ENCODE peak calls at places on chromosomes 13 and 19, in four cellular contexts. R is adrenal gland; U is thoracic aorta; X is CD4-positive, alpha-beta T cell. K is an unnamed sample.

GRCh38 chr13:87887459-87888123 is 216.4 kb downstream of the SLITRK5 start:
- DNase-seq in R (no peak), U (no peak), X (no peak), K (no peak)

GRCh38 chr13:113176292-113176691 is 17.8 kb downstream of the PROZ start:
- DNase-seq in R (no peak), U (no peak), X (no peak), K (no peak)

GRCh38 chr19:41352279-41352608 is 1.5 kb downstream of the TGFB1 start:
- DNase-seq in R (no peak), U (no peak), X (no peak), K (no peak)

GRCh38 chr13:77892491-77892890 is 26.1 kb downstream of the EDNRB start:
- DNase-seq in R (no peak), U (no peak), X (no peak), K (no peak)

GRCh38 chr13:32038353-32038752 is 6.8 kb downstream of the FRY start:
- DNase-seq in R (no peak), U (no peak), X (no peak), K (no peak)

GRCh38 chr13:99034333-99035085 is 56.6 kb upstream of the DOCK9 start:
- DNase-seq in R (no peak), U (no peak), X (no peak), K (no peak)

GRCh38 chr19:30529876-30530275 is 157.7 kb downstream of the ZNF536 start:
- DNase-seq in R (no peak), U (no peak), X (no peak), K (no peak)

GRCh38 chr19:53994811-53995210 is 3.4 kb downstream of the CACNG6 start:
- DNase-seq in R (no peak), U (no peak), X (no peak), K (no peak)

GRCh38 chr13:83702021-83702420 is 180.3 kb downstream of the SLITRK1 start:
- DNase-seq in R (no peak), U (no peak), X (no peak), K (no peak)

GRCh38 chr13:24713022-24713421 is 32.8 kb downstream of the ATP12A start:
- DNase-seq in R (peak; percentile 66), U (no peak), X (no peak), K (no peak)

GRCh38 chr13:35140321-35140720 is 198.3 kb downstream of the NBEA start:
- DNase-seq in R (no peak), U (no peak), X (no peak), K (no peak)

GRCh38 chr19:932647-933552 is 7.1 kb downstream of the ARID3A start:
- DNase-seq in R (peak; percentile 64), U (no peak), X (no peak), K (peak; percentile 72)

GRCh38 chr19:42316223-42317211 is 3.4 kb downstream of the TMEM145 start:
- DNase-seq in R (no peak), U (no peak), X (no peak), K (peak; percentile 83)

GRCh38 chr13:63048648-63049047 is 1633.0 kb upstream of the PCDH20 start:
- DNase-seq in R (no peak), U (no peak), X (no peak), K (no peak)

GRCh38 chr19:53696951-53697350 is 65.2 kb downstream of the DPRX start:
- DNase-seq in R (no peak), U (no peak), X (no peak), K (no peak)

GRCh38 chr13:65631078-65631477 is 1599.1 kb downstream of the PCDH9 start:
- DNase-seq in R (no peak), U (no peak), X (no peak), K (no peak)

GRCh38 chr13:20173121-20173746 is 12.4 kb upstream of the GJA3 start:
- DNase-seq in R (no peak), U (no peak), X (no peak), K (no peak)

GRCh38 chr13:90891329-90891728 is 456.2 kb upstream of the MIR17HG start:
- DNase-seq in R (no peak), U (no peak), X (no peak), K (no peak)

GRCh38 chr19:42594617-42595489 is at the start of gene CEACAM8:
- DNase-seq in R (no peak), U (no peak), X (no peak), K (no peak)

GRCh38 chr19:342801-343421 is 1.7 kb downstream of the MIER2 start:
- DNase-seq in R (peak; percentile 69), U (no peak), X (no peak), K (no peak)

GRCh38 chr13:71874490-71874889 is 7.5 kb upstream of the DACH1 start:
- DNase-seq in R (no peak), U (no peak), X (no peak), K (no peak)

GRCh38 chr13:71875823-71876222 is 8.8 kb upstream of the DACH1 start:
- DNase-seq in R (no peak), U (no peak), X (no peak), K (no peak)

GRCh38 chr13:71871844-71872243 is 4.8 kb upstream of the DACH1 start:
- DNase-seq in R (no peak), U (no peak), X (no peak), K (no peak)

GRCh38 chr13:71871180-71871754 is 4.3 kb upstream of the DACH1 start:
- DNase-seq in R (no peak), U (no peak), X (no peak), K (no peak)

GRCh38 chr13:71873418-71874276 is 6.6 kb upstream of the DACH1 start:
- DNase-seq in R (no peak), U (no peak), X (no peak), K (no peak)
- TF ChIP-seq CTCF in R (no peak), U (no peak), X (no peak), K (no peak)

GRCh38 chr13:49098771-49099512 is 121.2 kb upstream of the MLNR start:
- DNase-seq in R (no peak), U (no peak), X (no peak), K (no peak)
- TF ChIP-seq CTCF in R (peak; percentile 50), U (no peak), X (no peak), K (peak; percentile 56)

GRCh38 chr13:73657821-73658540 is 476.2 kb downstream of the KLF12 start:
- DNase-seq in R (no peak), U (peak; percentile 30), X (no peak), K (no peak)

GRCh38 chr13:73661066-73661465 is 473.1 kb downstream of the KLF12 start:
- DNase-seq in R (no peak), U (no peak), X (no peak), K (no peak)

GRCh38 chr13:73656863-73657262 is 477.3 kb downstream of the KLF12 start:
- DNase-seq in R (no peak), U (no peak), X (no peak), K (no peak)

GRCh38 chr13:73661687-73662425 is 472.3 kb downstream of the KLF12 start:
- DNase-seq in R (no peak), U (no peak), X (no peak), K (no peak)

GRCh38 chr13:73658639-73659038 is 475.6 kb downstream of the KLF12 start:
- DNase-seq in R (no peak), U (no peak), X (no peak), K (no peak)
- TF ChIP-seq CTCF in R (no peak), U (no peak), X (no peak), K (no peak)

GRCh38 chr13:21913010-21913409 is 242.1 kb downstream of the FGF9 start:
- DNase-seq in R (no peak), U (no peak), X (no peak), K (no peak)
- TF ChIP-seq CTCF in R (no peak), U (no peak), X (no peak), K (no peak)

GRCh38 chr19:4740092-4740491 is 16.4 kb upstream of the DPP9 start:
- DNase-seq in R (no peak), U (no peak), X (no peak), K (no peak)
- TF ChIP-seq CTCF in R (no peak), U (no peak), X (no peak), K (no peak)

DNA sequence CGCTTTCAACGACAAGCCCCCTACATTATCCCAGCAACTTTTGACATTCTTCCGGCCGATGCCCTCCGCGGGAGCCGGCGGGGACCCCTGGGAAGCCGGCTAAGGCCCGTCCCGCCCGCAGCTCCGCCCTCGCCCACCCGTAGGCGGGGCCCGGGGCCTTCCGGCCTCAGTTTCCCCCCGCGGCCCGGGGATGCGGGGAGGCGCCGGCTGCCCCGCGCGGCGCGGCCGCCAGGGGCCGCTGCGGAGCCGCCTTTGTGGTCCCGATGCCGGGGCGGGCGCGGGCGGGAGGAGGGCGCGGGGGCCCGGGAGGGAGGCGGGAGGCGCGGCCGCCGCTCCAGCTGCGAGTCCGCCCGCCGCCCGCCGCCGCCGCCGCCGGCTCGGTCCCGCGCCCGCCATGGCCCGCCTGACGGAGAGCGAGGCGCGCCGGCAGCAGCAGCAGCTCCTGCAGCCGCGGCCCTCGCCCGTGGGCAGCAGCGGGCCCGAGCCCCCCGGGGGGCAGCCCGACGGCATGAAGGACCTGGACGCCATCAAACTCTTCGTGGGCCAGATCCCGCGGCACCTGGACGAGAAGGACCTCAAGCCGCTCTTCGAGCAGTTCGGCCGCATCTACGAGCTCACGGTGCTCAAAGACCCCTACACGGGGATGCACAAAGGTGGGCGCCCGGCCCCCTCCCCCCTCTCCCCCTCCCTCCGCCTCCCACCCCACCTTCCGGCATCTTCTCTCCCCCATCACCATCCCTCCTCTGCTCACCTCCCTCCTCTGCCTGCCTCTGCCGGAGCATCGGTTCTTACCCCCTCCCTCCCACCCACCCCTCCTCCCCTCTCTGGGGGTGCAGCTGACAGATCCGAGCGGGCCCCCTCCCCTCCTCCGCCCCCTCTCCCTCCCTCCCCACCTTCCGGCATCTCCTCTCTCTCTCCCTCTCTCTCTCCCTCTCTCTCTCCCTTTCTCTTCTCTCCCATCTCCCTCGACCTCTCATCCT is at the start of gene CELF5:
- DNase-seq in R (peak; percentile 41), U (no peak), X (peak; percentile 67), K (peak; percentile 91)
- TF ChIP-seq CTCF in R (peak; percentile 60), U (peak; percentile 20), X (no peak), K (peak; percentile 74)

DNA sequence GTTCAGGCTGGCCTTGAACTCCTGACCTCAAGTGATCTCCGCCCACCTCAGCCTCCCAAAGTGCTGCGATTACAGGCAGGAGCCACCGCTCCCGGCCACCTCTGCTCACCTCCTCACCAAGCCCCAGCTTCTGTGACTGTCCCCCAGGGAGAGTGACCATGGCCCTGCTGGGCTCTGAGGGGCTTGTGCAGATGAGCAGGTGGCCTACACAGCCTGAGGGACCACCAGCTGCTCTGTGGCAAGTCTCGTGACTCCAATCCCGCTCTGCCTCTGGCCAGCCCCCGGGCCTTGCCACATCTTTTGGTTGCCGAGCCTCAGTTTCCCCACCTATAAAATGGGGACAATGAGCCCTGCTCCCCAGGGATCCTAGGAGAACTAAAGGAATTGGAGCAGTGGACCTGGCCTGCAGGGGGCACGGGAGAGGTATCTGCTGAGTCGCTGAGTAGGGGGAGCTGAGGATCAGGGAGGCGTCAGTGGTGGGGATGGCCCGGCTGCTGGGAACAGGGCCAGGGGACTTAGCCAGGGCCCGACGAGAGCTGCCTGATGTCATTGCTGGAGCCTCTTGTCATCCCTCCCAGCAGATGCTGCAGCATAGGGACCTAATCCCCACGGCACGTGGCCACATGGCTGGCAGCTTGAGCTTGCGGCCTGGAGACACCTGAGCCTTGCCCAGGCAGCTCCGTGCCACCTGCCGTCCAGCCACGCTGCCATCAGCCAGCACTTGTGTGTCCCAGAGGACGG is 74.7 kb downstream of the GADD45B start:
- DNase-seq in R (no peak), U (no peak), X (no peak), K (no peak)
- TF ChIP-seq CTCF in R (no peak), U (no peak), X (no peak), K (no peak)

K was measured in GM13977.